ENCODE peak calls at places on chromosome 3, in eight cellular contexts. One of them, this sample, is unnamed.

GRCh38 chr3:134078169-134078821 is 48.6 kb upstream of the SLCO2A1 start:
- ATAC-seq in foreskin keratinocyte: no peak
- ATAC-seq in right cardiac atrium: no peak
- ATAC-seq in effector memory CD8-positive, alpha-beta T cell: no peak
- ATAC-seq in stimulated activated naive B cell treated with anti-CD40 and anti-IgM and Interleukin-4, amounts not matched to agents 10 μg/mL and 1 μg/mL and 100 μg/mL, for 72 hours: no peak
- ATAC-seq in RWPE2: no peak
- ATAC-seq in left lung: no peak
- ATAC-seq in IMR-90: peak
- ATAC-seq in this sample: no peak

GRCh38 chr3:20055020-20055775 is 15.0 kb downstream of the KAT2B start:
- ATAC-seq in foreskin keratinocyte: peak
- ATAC-seq in right cardiac atrium: no peak
- ATAC-seq in effector memory CD8-positive, alpha-beta T cell: no peak
- ATAC-seq in stimulated activated naive B cell treated with anti-CD40 and anti-IgM and Interleukin-4, amounts not matched to agents 10 μg/mL and 1 μg/mL and 100 μg/mL, for 72 hours: peak
- ATAC-seq in RWPE2: peak
- ATAC-seq in left lung: no peak
- ATAC-seq in IMR-90: no peak
- ATAC-seq in this sample: no peak

GRCh38 chr3:169879846-169880558 is 10.3 kb upstream of the LRRC31 start:
- ATAC-seq in foreskin keratinocyte: peak
- ATAC-seq in right cardiac atrium: no peak
- ATAC-seq in effector memory CD8-positive, alpha-beta T cell: no peak
- ATAC-seq in stimulated activated naive B cell treated with anti-CD40 and anti-IgM and Interleukin-4, amounts not matched to agents 10 μg/mL and 1 μg/mL and 100 μg/mL, for 72 hours: no peak
- ATAC-seq in RWPE2: no peak
- ATAC-seq in left lung: no peak
- ATAC-seq in IMR-90: no peak
- ATAC-seq in this sample: no peak

GRCh38 chr3:111338059-111338698 is 203.8 kb upstream of the CD96 start:
- ATAC-seq in foreskin keratinocyte: peak
- ATAC-seq in right cardiac atrium: no peak
- ATAC-seq in effector memory CD8-positive, alpha-beta T cell: peak
- ATAC-seq in stimulated activated naive B cell treated with anti-CD40 and anti-IgM and Interleukin-4, amounts not matched to agents 10 μg/mL and 1 μg/mL and 100 μg/mL, for 72 hours: peak
- ATAC-seq in RWPE2: peak
- ATAC-seq in left lung: peak
- ATAC-seq in IMR-90: peak
- ATAC-seq in this sample: no peak

GRCh38 chr3:108595304-108595703 is 5.8 kb downstream of the DZIP3 start:
- ATAC-seq in foreskin keratinocyte: no peak
- ATAC-seq in right cardiac atrium: no peak
- ATAC-seq in effector memory CD8-positive, alpha-beta T cell: no peak
- ATAC-seq in stimulated activated naive B cell treated with anti-CD40 and anti-IgM and Interleukin-4, amounts not matched to agents 10 μg/mL and 1 μg/mL and 100 μg/mL, for 72 hours: no peak
- ATAC-seq in RWPE2: no peak
- ATAC-seq in left lung: no peak
- ATAC-seq in IMR-90: no peak
- ATAC-seq in this sample: no peak

GRCh38 chr3:128573707-128574162 is 76.9 kb downstream of the RPN1 start:
- ATAC-seq in foreskin keratinocyte: no peak
- ATAC-seq in right cardiac atrium: peak
- ATAC-seq in effector memory CD8-positive, alpha-beta T cell: no peak
- ATAC-seq in stimulated activated naive B cell treated with anti-CD40 and anti-IgM and Interleukin-4, amounts not matched to agents 10 μg/mL and 1 μg/mL and 100 μg/mL, for 72 hours: peak
- ATAC-seq in RWPE2: no peak
- ATAC-seq in left lung: peak
- ATAC-seq in IMR-90: no peak
- ATAC-seq in this sample: no peak

GRCh38 chr3:40741729-40742128 is 217.0 kb downstream of the ZNF621 start:
- ATAC-seq in foreskin keratinocyte: no peak
- ATAC-seq in right cardiac atrium: peak
- ATAC-seq in effector memory CD8-positive, alpha-beta T cell: no peak
- ATAC-seq in stimulated activated naive B cell treated with anti-CD40 and anti-IgM and Interleukin-4, amounts not matched to agents 10 μg/mL and 1 μg/mL and 100 μg/mL, for 72 hours: no peak
- ATAC-seq in RWPE2: no peak
- ATAC-seq in left lung: peak
- ATAC-seq in IMR-90: no peak
- ATAC-seq in this sample: no peak

GRCh38 chr3:146160964-146161724 is at the start of gene PLOD2:
- ATAC-seq in foreskin keratinocyte: peak
- ATAC-seq in right cardiac atrium: peak
- ATAC-seq in effector memory CD8-positive, alpha-beta T cell: peak
- ATAC-seq in stimulated activated naive B cell treated with anti-CD40 and anti-IgM and Interleukin-4, amounts not matched to agents 10 μg/mL and 1 μg/mL and 100 μg/mL, for 72 hours: peak
- ATAC-seq in RWPE2: peak
- ATAC-seq in left lung: peak
- ATAC-seq in IMR-90: peak
- ATAC-seq in this sample: peak

GRCh38 chr3:24286405-24286804 is 208.2 kb downstream of the THRB start:
- ATAC-seq in foreskin keratinocyte: no peak
- ATAC-seq in right cardiac atrium: no peak
- ATAC-seq in effector memory CD8-positive, alpha-beta T cell: no peak
- ATAC-seq in stimulated activated naive B cell treated with anti-CD40 and anti-IgM and Interleukin-4, amounts not matched to agents 10 μg/mL and 1 μg/mL and 100 μg/mL, for 72 hours: no peak
- ATAC-seq in RWPE2: no peak
- ATAC-seq in left lung: peak
- ATAC-seq in IMR-90: no peak
- ATAC-seq in this sample: no peak

GRCh38 chr3:111810909-111811308 is 48.2 kb upstream of the PHLDB2 start:
- ATAC-seq in foreskin keratinocyte: peak
- ATAC-seq in right cardiac atrium: no peak
- ATAC-seq in effector memory CD8-positive, alpha-beta T cell: no peak
- ATAC-seq in stimulated activated naive B cell treated with anti-CD40 and anti-IgM and Interleukin-4, amounts not matched to agents 10 μg/mL and 1 μg/mL and 100 μg/mL, for 72 hours: no peak
- ATAC-seq in RWPE2: peak
- ATAC-seq in left lung: no peak
- ATAC-seq in IMR-90: peak
- ATAC-seq in this sample: no peak

GRCh38 chr3:27352047-27352446 is 17.1 kb downstream of the NEK10 start:
- ATAC-seq in foreskin keratinocyte: no peak
- ATAC-seq in right cardiac atrium: no peak
- ATAC-seq in effector memory CD8-positive, alpha-beta T cell: no peak
- ATAC-seq in stimulated activated naive B cell treated with anti-CD40 and anti-IgM and Interleukin-4, amounts not matched to agents 10 μg/mL and 1 μg/mL and 100 μg/mL, for 72 hours: no peak
- ATAC-seq in RWPE2: no peak
- ATAC-seq in left lung: no peak
- ATAC-seq in IMR-90: no peak
- ATAC-seq in this sample: no peak

GRCh38 chr3:20528180-20528579 is 342.2 kb upstream of the SGO1 start:
- ATAC-seq in foreskin keratinocyte: no peak
- ATAC-seq in right cardiac atrium: no peak
- ATAC-seq in effector memory CD8-positive, alpha-beta T cell: no peak
- ATAC-seq in stimulated activated naive B cell treated with anti-CD40 and anti-IgM and Interleukin-4, amounts not matched to agents 10 μg/mL and 1 μg/mL and 100 μg/mL, for 72 hours: no peak
- ATAC-seq in RWPE2: no peak
- ATAC-seq in left lung: no peak
- ATAC-seq in IMR-90: no peak
- ATAC-seq in this sample: no peak

GRCh38 chr3:186515115-186515514 is 29.1 kb downstream of the CRYGS start:
- ATAC-seq in foreskin keratinocyte: no peak
- ATAC-seq in right cardiac atrium: no peak
- ATAC-seq in effector memory CD8-positive, alpha-beta T cell: peak
- ATAC-seq in stimulated activated naive B cell treated with anti-CD40 and anti-IgM and Interleukin-4, amounts not matched to agents 10 μg/mL and 1 μg/mL and 100 μg/mL, for 72 hours: no peak
- ATAC-seq in RWPE2: no peak
- ATAC-seq in left lung: no peak
- ATAC-seq in IMR-90: no peak
- ATAC-seq in this sample: no peak

GRCh38 chr3:45683417-45684326 is 5.5 kb upstream of the SACM1L start:
- ATAC-seq in foreskin keratinocyte: no peak
- ATAC-seq in right cardiac atrium: no peak
- ATAC-seq in effector memory CD8-positive, alpha-beta T cell: no peak
- ATAC-seq in stimulated activated naive B cell treated with anti-CD40 and anti-IgM and Interleukin-4, amounts not matched to agents 10 μg/mL and 1 μg/mL and 100 μg/mL, for 72 hours: no peak
- ATAC-seq in RWPE2: no peak
- ATAC-seq in left lung: no peak
- ATAC-seq in IMR-90: no peak
- ATAC-seq in this sample: no peak

GRCh38 chr3:45409921-45410320 is 21.5 kb downstream of the LARS2 start:
- ATAC-seq in foreskin keratinocyte: no peak
- ATAC-seq in right cardiac atrium: no peak
- ATAC-seq in effector memory CD8-positive, alpha-beta T cell: no peak
- ATAC-seq in stimulated activated naive B cell treated with anti-CD40 and anti-IgM and Interleukin-4, amounts not matched to agents 10 μg/mL and 1 μg/mL and 100 μg/mL, for 72 hours: no peak
- ATAC-seq in RWPE2: no peak
- ATAC-seq in left lung: peak
- ATAC-seq in IMR-90: no peak
- ATAC-seq in this sample: no peak

GRCh38 chr3:52430416-52430810 is 14.5 kb downstream of the SEMA3G start:
- ATAC-seq in foreskin keratinocyte: no peak
- ATAC-seq in right cardiac atrium: no peak
- ATAC-seq in effector memory CD8-positive, alpha-beta T cell: no peak
- ATAC-seq in stimulated activated naive B cell treated with anti-CD40 and anti-IgM and Interleukin-4, amounts not matched to agents 10 μg/mL and 1 μg/mL and 100 μg/mL, for 72 hours: no peak
- ATAC-seq in RWPE2: no peak
- ATAC-seq in left lung: no peak
- ATAC-seq in IMR-90: no peak
- ATAC-seq in this sample: no peak

GRCh38 chr3:176994876-176995781 is 202.2 kb downstream of the TBL1XR1 start:
- ATAC-seq in foreskin keratinocyte: no peak
- ATAC-seq in right cardiac atrium: no peak
- ATAC-seq in effector memory CD8-positive, alpha-beta T cell: no peak
- ATAC-seq in stimulated activated naive B cell treated with anti-CD40 and anti-IgM and Interleukin-4, amounts not matched to agents 10 μg/mL and 1 μg/mL and 100 μg/mL, for 72 hours: no peak
- ATAC-seq in RWPE2: no peak
- ATAC-seq in left lung: no peak
- ATAC-seq in IMR-90: no peak
- ATAC-seq in this sample: no peak

GRCh38 chr3:192063570-192063969 is 602.6 kb downstream of the PYDC2 start:
- ATAC-seq in foreskin keratinocyte: peak
- ATAC-seq in right cardiac atrium: peak
- ATAC-seq in effector memory CD8-positive, alpha-beta T cell: no peak
- ATAC-seq in stimulated activated naive B cell treated with anti-CD40 and anti-IgM and Interleukin-4, amounts not matched to agents 10 μg/mL and 1 μg/mL and 100 μg/mL, for 72 hours: peak
- ATAC-seq in RWPE2: peak
- ATAC-seq in left lung: no peak
- ATAC-seq in IMR-90: peak
- ATAC-seq in this sample: no peak

GRCh38 chr3:156561533-156561932 is 6.6 kb upstream of the SSR3 start:
- ATAC-seq in foreskin keratinocyte: no peak
- ATAC-seq in right cardiac atrium: no peak
- ATAC-seq in effector memory CD8-positive, alpha-beta T cell: no peak
- ATAC-seq in stimulated activated naive B cell treated with anti-CD40 and anti-IgM and Interleukin-4, amounts not matched to agents 10 μg/mL and 1 μg/mL and 100 μg/mL, for 72 hours: no peak
- ATAC-seq in RWPE2: no peak
- ATAC-seq in left lung: no peak
- ATAC-seq in IMR-90: no peak
- ATAC-seq in this sample: no peak

GRCh38 chr3:16589867-16590624 is 15.2 kb downstream of the DAZL start:
- ATAC-seq in foreskin keratinocyte: no peak
- ATAC-seq in right cardiac atrium: no peak
- ATAC-seq in effector memory CD8-positive, alpha-beta T cell: peak
- ATAC-seq in stimulated activated naive B cell treated with anti-CD40 and anti-IgM and Interleukin-4, amounts not matched to agents 10 μg/mL and 1 μg/mL and 100 μg/mL, for 72 hours: peak
- ATAC-seq in RWPE2: no peak
- ATAC-seq in left lung: no peak
- ATAC-seq in IMR-90: no peak
- ATAC-seq in this sample: peak

GRCh38 chr3:63069780-63070540 is 194.7 kb upstream of the CADPS start:
- ATAC-seq in foreskin keratinocyte: no peak
- ATAC-seq in right cardiac atrium: no peak
- ATAC-seq in effector memory CD8-positive, alpha-beta T cell: no peak
- ATAC-seq in stimulated activated naive B cell treated with anti-CD40 and anti-IgM and Interleukin-4, amounts not matched to agents 10 μg/mL and 1 μg/mL and 100 μg/mL, for 72 hours: no peak
- ATAC-seq in RWPE2: no peak
- ATAC-seq in left lung: no peak
- ATAC-seq in IMR-90: no peak
- ATAC-seq in this sample: no peak

GRCh38 chr3:43138488-43139231 is 32.8 kb upstream of the POMGNT2 start:
- ATAC-seq in foreskin keratinocyte: no peak
- ATAC-seq in right cardiac atrium: no peak
- ATAC-seq in effector memory CD8-positive, alpha-beta T cell: no peak
- ATAC-seq in stimulated activated naive B cell treated with anti-CD40 and anti-IgM and Interleukin-4, amounts not matched to agents 10 μg/mL and 1 μg/mL and 100 μg/mL, for 72 hours: no peak
- ATAC-seq in RWPE2: no peak
- ATAC-seq in left lung: no peak
- ATAC-seq in IMR-90: no peak
- ATAC-seq in this sample: no peak

GRCh38 chr3:114499986-114500385 is 206.2 kb downstream of the TIGIT start:
- ATAC-seq in foreskin keratinocyte: no peak
- ATAC-seq in right cardiac atrium: no peak
- ATAC-seq in effector memory CD8-positive, alpha-beta T cell: peak
- ATAC-seq in stimulated activated naive B cell treated with anti-CD40 and anti-IgM and Interleukin-4, amounts not matched to agents 10 μg/mL and 1 μg/mL and 100 μg/mL, for 72 hours: peak
- ATAC-seq in RWPE2: no peak
- ATAC-seq in left lung: peak
- ATAC-seq in IMR-90: no peak
- ATAC-seq in this sample: peak

This sample was measured in activated CD4-positive, CD25-positive, alpha-beta regulatory T cell treated with anti-CD3 and anti-CD28 coated beads, Interleukin-2, amount 50 U/mL, for 24 hours.